ENCODE peak calls at places on chromosomes 4 and X, in five cellular contexts. Y is brain microvascular endothelial cell, S is cardiac fibroblast, M is nephron progenitor cell, R is A549. N is an unnamed sample.
A peak's percentile ranks its signal among the peaks of the same experiment; 100 is the strongest.

GRCh38 chr4:115030281-115030680 is 83.1 kb downstream of the NDST4 start:
- DNase-seq in R (no peak), S (no peak), Y (no peak), M (no peak), N (no peak)

GRCh38 chr4:100206850-100207249 is 16.6 kb upstream of the DDIT4L start:
- DNase-seq in M (no peak), R (no peak), S (no peak), Y (no peak), N (no peak)

GRCh38 chr4:164977243-164978164 is at the start of gene TRIM61:
- DNase-seq in R (no peak), Y (peak; percentile 34), M (peak; percentile 58), S (peak; percentile 75), N (no peak)

GRCh38 chr4:7434766-7435150 is at the start of gene PSAPL1:
- DNase-seq in M (peak; percentile 43), Y (peak; percentile 11), S (peak; percentile 61), R (peak; percentile 81), N (no peak)

GRCh38 chrX:151370906-151371305 is 26.1 kb upstream of the VMA21 start:
- DNase-seq in R (peak; percentile 13), S (no peak), M (peak; percentile 56), Y (no peak), N (no peak)

GRCh38 chr4:139266583-139267257 is 13.3 kb downstream of the MGARP start:
- DNase-seq in Y (peak; percentile 68), S (peak; percentile 59), M (peak; percentile 69), R (peak; percentile 64), N (no peak)

GRCh38 chr4:147578057-147578476 is 39.1 kb upstream of the TMEM184C start:
- DNase-seq in S (peak; percentile 95), M (no peak), Y (peak; percentile 89), R (peak; percentile 77), N (peak; percentile 72)

GRCh38 chrX:5959286-5959685 is 269.4 kb downstream of the NLGN4X start:
- DNase-seq in R (no peak), M (no peak), Y (no peak), S (no peak), N (no peak)

GRCh38 chr4:14580061-14580460 is 422.2 kb upstream of the CPEB2 start:
- DNase-seq in R (no peak), S (no peak), M (no peak), Y (no peak), N (no peak)

GRCh38 chr4:53905935-53906377 is 158.4 kb downstream of the CHIC2 start:
- DNase-seq in Y (peak; percentile 63), S (peak; percentile 85), R (no peak), M (peak; percentile 35), N (peak; percentile 34)

GRCh38 chr4:139635966-139636365 is 29.7 kb upstream of the MGST2 start:
- DNase-seq in Y (no peak), R (no peak), S (no peak), M (no peak), N (no peak)

GRCh38 chrX:10115082-10115481 is 41.7 kb upstream of the CLCN4 start:
- DNase-seq in M (no peak), Y (no peak), S (no peak), R (no peak), N (no peak)

GRCh38 chr4:22670953-22671352 is 21.8 kb upstream of the GBA3 start:
- DNase-seq in Y (peak; percentile 88), S (peak; percentile 52), M (no peak), R (no peak), N (no peak)

GRCh38 chr4:52863324-52863723 is 1.2 kb downstream of the RASL11B start:
- DNase-seq in Y (no peak), R (no peak), S (no peak), M (no peak), N (no peak)

GRCh38 chr4:11543710-11544109 is 115.0 kb upstream of the HS3ST1 start:
- DNase-seq in S (peak; percentile 84), M (no peak), R (no peak), Y (peak; percentile 26), N (no peak)

GRCh38 chr4:140738111-140738510 is 18.1 kb downstream of the TBC1D9 start:
- DNase-seq in M (no peak), R (no peak), S (no peak), Y (no peak), N (no peak)

GRCh38 chr4:36264205-36264826 is 17.1 kb upstream of the DTHD1 start:
- DNase-seq in S (no peak), R (no peak), Y (no peak), M (no peak), N (no peak)

GRCh38 chr4:146124023-146124680 is 51.4 kb upstream of the LSM6 start:
- DNase-seq in S (no peak), Y (no peak), M (no peak), R (no peak), N (no peak)

GRCh38 chr4:81631958-81632439 is 160.3 kb upstream of the RASGEF1B start:
- DNase-seq in Y (peak; percentile 83), S (peak; percentile 75), R (no peak), M (peak; percentile 7), N (peak; percentile 34)

GRCh38 chr4:8355864-8356565 is 84.5 kb downstream of the ACOX3 start:
- DNase-seq in R (no peak), S (peak; percentile 68), Y (peak; percentile 31), M (no peak), N (no peak)

GRCh38 chr4:153518001-153518400 is 51.8 kb downstream of the TMEM131L start:
- DNase-seq in R (no peak), M (no peak), Y (no peak), S (no peak), N (no peak)

GRCh38 chrX:148811236-148811635 is 310.8 kb downstream of the AFF2 start:
- DNase-seq in S (peak; percentile 36), M (no peak), R (no peak), Y (peak; percentile 0), N (no peak)

GRCh38 chr4:159860945-159861344 is 758.1 kb downstream of the RAPGEF2 start:
- DNase-seq in M (no peak), S (no peak), R (no peak), Y (no peak), N (no peak)

GRCh38 chrX:16213970-16214369 is 46.7 kb downstream of the MAGEB17 start:
- DNase-seq in R (no peak), S (no peak), M (no peak), Y (no peak), N (no peak)

GRCh38 chrX:15815779-15816452 is 25.6 kb downstream of the ZRSR2 start:
- DNase-seq in Y (no peak), S (peak; percentile 31), R (peak; percentile 19), M (peak; percentile 17), N (no peak)

GRCh38 chrX:71637848-71638247 is 19.5 kb upstream of the CXCR3 start:
- DNase-seq in R (no peak), Y (peak; percentile 69), M (no peak), S (peak; percentile 23), N (no peak)

GRCh38 chr4:99404595-99405287 is 30.4 kb downstream of the ADH7 start:
- DNase-seq in R (no peak), S (peak; percentile 87), M (no peak), Y (peak; percentile 92), N (peak; percentile 88)

GRCh38 chrX:15834051-15834450 is 20.6 kb downstream of the AP1S2 start:
- DNase-seq in R (no peak), M (no peak), S (no peak), Y (no peak), N (no peak)

GRCh38 chr4:134078230-134078914 is 123.2 kb downstream of the PABPC4L start:
- DNase-seq in S (no peak), M (no peak), R (no peak), Y (no peak), N (no peak)

GRCh38 chr4:39638358-39639239 is at the start of gene SMIM14:
- DNase-seq in M (peak; percentile 97), Y (peak; percentile 97), R (peak; percentile 89), S (peak; percentile 99), N (peak; percentile 93)
- TF ChIP-seq CTCF in M (no peak), Y (no peak), R (no peak), S (no peak), N (no peak)

DNA sequence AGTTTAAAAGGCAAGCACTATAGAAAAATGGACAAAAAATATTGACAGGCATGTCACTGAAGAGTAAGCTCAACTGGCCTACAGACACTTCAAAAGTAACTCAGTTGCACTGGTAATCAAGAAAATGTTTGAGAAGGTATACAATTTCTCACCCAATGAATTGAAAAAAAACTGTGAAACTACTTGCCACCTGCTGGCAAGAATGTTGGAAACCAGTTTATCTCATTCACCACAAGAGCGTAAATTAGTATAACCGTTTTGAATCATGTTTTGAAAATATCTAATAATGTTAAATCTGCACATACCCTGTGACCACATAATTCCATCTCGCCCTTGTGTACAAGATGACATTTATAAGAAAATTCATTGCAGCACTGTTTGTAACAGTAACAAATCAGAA is 31.7 kb downstream of the TXK start:
- DNase-seq in M (no peak), S (no peak), Y (no peak), R (no peak), N (no peak)
- TF ChIP-seq CTCF in M (no peak), S (peak; percentile 1), Y (peak; percentile 11), R (peak; percentile 9), N (no peak)

GRCh38 chrX:110317079-110317819 is 636 bp downstream of the AMMECR1 start:
- DNase-seq in M (peak; percentile 53), R (peak; percentile 28), S (no peak), Y (no peak), N (no peak)
- TF ChIP-seq CTCF in M (no peak), R (no peak), S (no peak), Y (no peak), N (no peak)

DNA sequence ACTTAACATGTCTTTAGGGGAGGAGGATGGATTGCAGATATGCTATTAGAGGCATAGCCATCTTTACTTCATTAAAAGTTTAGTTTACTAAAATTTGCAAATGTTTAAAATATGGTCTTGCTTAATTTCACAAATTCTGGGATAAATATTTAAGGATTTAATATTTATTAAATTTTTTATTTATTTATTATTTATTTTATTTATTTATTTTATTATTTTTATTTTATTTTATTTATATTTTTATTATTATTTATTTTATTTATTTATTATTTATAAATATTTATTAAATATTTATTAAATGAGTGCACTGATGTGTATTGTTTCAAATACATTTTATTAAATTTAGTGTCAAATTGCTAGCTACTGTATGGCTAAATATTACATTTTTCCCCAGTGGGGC is 46.0 kb downstream of the FAT4 start:
- DNase-seq in M (no peak), R (no peak), S (no peak), Y (no peak), N (no peak)
- TF ChIP-seq CTCF in M (no peak), R (no peak), S (no peak), Y (no peak), N (no peak)

GRCh38 chr4:64617813-64618212 is 208.6 kb upstream of the TECRL start:
- DNase-seq in M (no peak), Y (no peak), R (peak; percentile 0), S (no peak), N (peak; percentile 6)
- TF ChIP-seq CTCF in M (no peak), Y (no peak), R (peak; percentile 29), S (no peak), N (no peak)

GRCh38 chr4:144562019-144562740 is 83.8 kb upstream of the HHIP start:
- DNase-seq in R (no peak), S (peak; percentile 18), M (peak; percentile 4), Y (no peak), N (no peak)
- TF ChIP-seq CTCF in R (no peak), S (no peak), M (no peak), Y (no peak), N (no peak)

DNA sequence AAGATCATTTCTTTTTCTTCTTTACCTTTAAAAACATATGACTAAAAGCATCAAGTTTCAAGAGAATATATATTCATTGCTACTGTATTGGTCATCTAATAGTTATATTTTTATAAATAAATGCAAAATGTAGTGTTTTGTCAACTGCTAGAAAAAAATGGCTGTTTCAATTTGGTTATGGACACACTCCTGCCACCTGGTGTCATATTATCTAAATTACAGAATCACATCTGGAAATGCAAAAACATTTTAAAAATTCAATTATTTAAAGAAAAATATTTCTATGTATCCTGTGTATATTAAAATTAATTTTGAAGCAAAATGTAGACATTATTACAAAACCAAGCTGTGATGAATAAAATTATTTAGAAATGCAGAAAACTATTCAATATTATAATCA is 329.4 kb upstream of the PCDH18 start:
- DNase-seq in M (no peak), R (no peak), Y (no peak), S (peak; percentile 57), N (peak; percentile 16)
- TF ChIP-seq CTCF in M (peak; percentile 53), R (peak; percentile 37), Y (peak; percentile 30), S (peak; percentile 43), N (no peak)